ENCODE peak calls at places on chromosomes 1 and 21, in ten cellular contexts. H is progenitor cell of endocrine pancreas, C is endothelial cell, I is gastrocnemius medialis, Q is astrocyte of the cerebellum, A is neural crest cell, U is foreskin fibroblast, Z is coronary artery, X is B cell, L is AG04450. R is an unnamed sample.

GRCh38 chr1:243489164-243489527 is 233.3 kb downstream of the SDCCAG8 start:
- DNase-seq in Z (no peak), A (no peak), C (no peak), I (no peak), Q (no peak), H (no peak), L (no peak), X (no peak), U (no peak), R (no peak)

GRCh38 chr21:41634858-41635257 is 126.9 kb upstream of the TMPRSS2 start:
- DNase-seq in A (no peak), I (no peak), C (no peak), H (no peak), L (no peak), U (peak; percentile 82), X (no peak), Q (no peak), Z (no peak), R (no peak)

GRCh38 chr1:206501881-206502280 is 5.5 kb upstream of the RASSF5 start:
- DNase-seq in H (no peak), A (no peak), U (no peak), Z (no peak), Q (no peak), X (no peak), L (no peak), I (no peak), C (no peak), R (no peak)

GRCh38 chr1:214500349-214501055 is 50.9 kb downstream of the PTPN14 start:
- DNase-seq in C (no peak), Z (no peak), A (no peak), I (no peak), H (no peak), Q (no peak), X (no peak), U (peak; percentile 29), L (no peak), R (no peak)

GRCh38 chr1:54567961-54568360 is 19.9 kb downstream of the ACOT11 start:
- DNase-seq in Z (no peak), Q (no peak), C (no peak), U (peak; percentile 45), X (no peak), I (peak; percentile 80), A (no peak), H (no peak), L (no peak), R (no peak)

GRCh38 chr1:57848406-57848805 is 424.5 kb upstream of the DAB1 start:
- DNase-seq in L (no peak), X (no peak), I (no peak), H (no peak), A (no peak), C (no peak), U (peak; percentile 37), Z (no peak), Q (peak; percentile 59), R (no peak)

GRCh38 chr21:42118901-42119300 is 47.8 kb downstream of the UMODL1 start:
- DNase-seq in U (peak; percentile 16), L (no peak), I (no peak), C (no peak), Q (no peak), A (no peak), H (no peak), Z (no peak), X (no peak), R (peak; percentile 37)

GRCh38 chr1:116286541-116286971 is 86.5 kb upstream of the ATP1A1 start:
- DNase-seq in U (peak; percentile 74), C (no peak), L (no peak), Z (no peak), I (no peak), H (no peak), Q (peak; percentile 50), X (no peak), A (no peak), R (no peak)

GRCh38 chr1:2604156-2604853 is 17.7 kb downstream of the PRXL2B start:
- DNase-seq in A (no peak), Q (no peak), I (no peak), C (no peak), X (no peak), U (no peak), Z (peak; percentile 65), L (no peak), H (no peak), R (no peak)

GRCh38 chr1:2601721-2602303 is 15.2 kb downstream of the PRXL2B start:
- DNase-seq in L (no peak), Q (no peak), H (no peak), U (no peak), I (no peak), C (no peak), X (no peak), Z (no peak), A (no peak), R (no peak)

GRCh38 chr1:2602866-2603520 is 16.4 kb downstream of the PRXL2B start:
- DNase-seq in I (no peak), H (no peak), L (no peak), U (no peak), Q (no peak), Z (no peak), C (no peak), X (no peak), A (no peak), R (no peak)

GRCh38 chr1:2603521-2604155 is 17.1 kb downstream of the PRXL2B start:
- DNase-seq in Q (no peak), Z (no peak), X (no peak), L (no peak), H (no peak), A (no peak), C (no peak), I (no peak), U (no peak), R (no peak)

DNA sequence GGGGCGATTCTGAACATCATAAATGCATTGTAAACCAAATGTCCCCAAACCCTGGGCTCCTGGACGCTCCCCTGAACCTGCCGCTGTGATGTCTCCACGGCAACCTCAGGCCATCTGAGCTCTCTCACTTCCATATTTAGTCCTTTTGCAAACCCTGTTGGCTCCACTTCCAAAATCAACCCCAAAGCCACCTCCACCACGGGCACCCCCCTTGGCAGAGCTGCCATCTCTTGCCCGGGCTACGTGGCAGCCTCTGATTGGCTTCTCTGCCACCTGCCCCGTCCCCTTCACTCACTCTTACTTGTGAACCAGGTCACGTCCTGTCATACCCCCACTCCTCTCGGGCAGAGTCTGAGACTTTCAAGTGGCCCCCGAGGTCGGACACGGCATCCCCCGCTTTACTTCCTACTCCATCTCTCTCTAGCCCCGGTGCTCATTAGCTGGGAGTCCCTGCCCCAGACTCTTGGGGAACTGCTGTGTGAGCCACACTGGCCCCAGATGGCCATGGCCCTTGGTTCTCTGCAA is 15.8 kb downstream of the PRXL2B start:
- DNase-seq in Q (no peak), Z (no peak), I (no peak), A (no peak), U (no peak), L (no peak), X (no peak), H (no peak), C (no peak), R (no peak)
- TF ChIP-seq CTCF in Q (no peak), Z (no peak), I (no peak), A (no peak), U (no peak), L (no peak), X (no peak), H (no peak), C (no peak), R (no peak)

DNA sequence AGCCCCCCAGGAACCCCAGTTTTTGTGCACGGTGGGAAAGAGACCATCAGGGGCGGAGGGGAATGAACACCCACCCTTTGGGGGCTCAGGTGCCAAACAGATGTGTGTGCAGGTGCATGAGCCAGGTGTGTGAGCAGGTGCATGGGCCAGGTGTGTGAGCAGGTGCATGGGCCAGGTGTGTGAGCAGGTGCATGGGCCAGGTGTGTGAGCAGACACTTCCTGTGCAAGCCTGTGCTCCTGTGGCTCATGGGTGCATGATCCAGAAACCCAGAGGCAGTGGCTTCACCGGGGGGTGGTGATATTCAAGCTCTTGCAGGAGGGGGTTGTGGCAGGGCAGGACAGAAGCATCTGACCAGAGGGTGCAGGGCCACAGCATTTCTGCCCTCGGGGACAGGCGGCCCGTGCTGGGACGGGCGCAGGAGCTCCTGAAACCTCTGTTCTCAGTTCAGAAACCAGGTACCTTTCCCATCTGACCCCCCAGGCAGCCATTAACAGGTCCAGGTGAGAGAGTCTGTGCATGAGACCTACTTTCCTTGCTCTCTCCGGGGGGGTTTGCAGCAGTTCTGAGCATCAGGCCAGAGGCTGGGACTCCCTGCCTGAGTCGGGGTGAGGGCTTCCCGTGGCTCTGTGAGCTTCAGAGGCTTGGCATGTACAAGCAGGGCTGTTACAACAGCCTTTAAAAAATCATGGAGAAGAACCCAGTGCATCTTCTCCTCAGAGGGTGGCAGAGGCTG is 29.1 kb downstream of the COL18A1 start:
- DNase-seq in H (no peak), Q (no peak), I (no peak), C (no peak), X (no peak), A (no peak), L (no peak), U (no peak), Z (no peak), R (no peak)
- TF ChIP-seq CTCF in H (no peak), Q (no peak), I (no peak), C (no peak), X (no peak), A (no peak), L (no peak), U (no peak), Z (no peak), R (no peak)

GRCh38 chr1:24931481-24932221 is 1.6 kb upstream of the RUNX3 start:
- DNase-seq in X (no peak), U (no peak), Q (no peak), L (no peak), Z (no peak), I (no peak), H (no peak), C (no peak), A (no peak), R (no peak)

GRCh38 chr1:24929091-24929875 is 793 bp downstream of the RUNX3 start:
- DNase-seq in X (peak; percentile 65), C (peak; percentile 39), H (no peak), L (no peak), Z (no peak), A (no peak), Q (no peak), I (no peak), U (no peak), R (peak; percentile 71)

GRCh38 chr1:24930703-24931480 is 816 bp upstream of the RUNX3 start:
- DNase-seq in U (no peak), Z (no peak), H (no peak), Q (no peak), A (no peak), I (no peak), X (no peak), C (no peak), L (no peak), R (peak; percentile 58)

GRCh38 chr1:24928631-24929090 is 1.4 kb downstream of the RUNX3 start:
- DNase-seq in U (no peak), Z (no peak), C (peak; percentile 37), L (no peak), Q (no peak), H (no peak), I (no peak), A (no peak), X (peak; percentile 75), R (peak; percentile 67)

DNA sequence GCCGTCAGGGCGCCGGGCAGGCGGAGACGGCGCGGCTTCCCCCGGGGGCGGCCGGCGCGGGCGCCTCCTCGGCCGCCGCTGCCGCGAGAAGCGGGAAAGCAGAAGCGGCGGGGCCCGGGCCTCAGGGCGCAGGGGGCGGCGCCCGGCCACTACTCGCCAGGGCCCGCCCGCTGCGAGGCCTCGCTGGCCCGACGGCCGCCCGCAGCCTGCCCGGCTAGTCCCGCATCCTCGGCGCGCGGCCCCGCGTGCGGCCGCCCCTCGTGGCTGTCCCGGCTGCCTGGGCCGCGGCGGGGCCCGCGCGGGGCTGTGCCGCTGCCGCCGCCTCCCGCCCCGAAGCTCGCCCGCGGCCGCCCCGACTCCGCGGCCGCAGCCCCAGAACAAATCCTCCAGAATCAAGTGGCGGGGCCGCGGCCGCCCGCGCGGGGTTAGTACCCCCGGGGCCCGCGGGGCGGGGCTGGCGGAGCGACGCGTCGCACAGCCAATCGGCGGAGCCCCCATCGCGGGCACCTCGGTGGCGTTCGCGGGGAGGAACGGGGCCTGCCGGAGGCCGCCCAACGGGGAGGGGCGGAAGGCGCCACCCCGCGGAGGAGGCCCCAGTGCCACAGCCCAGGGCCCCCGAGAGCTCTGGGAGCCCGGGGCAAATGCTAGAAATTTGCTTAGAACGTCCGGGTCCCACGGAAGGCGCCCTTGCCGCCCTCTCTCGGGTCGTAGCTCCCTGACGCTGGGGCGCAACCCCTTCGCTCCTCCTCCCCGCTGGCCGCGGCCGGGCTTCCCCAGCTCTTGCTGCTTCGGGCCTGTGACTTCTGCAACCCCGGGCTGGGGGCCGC is at the start of gene RUNX3:
- DNase-seq in Z (no peak), X (peak; percentile 93), A (no peak), H (no peak), I (peak; percentile 22), C (no peak), Q (no peak), L (no peak), U (no peak), R (peak; percentile 92)
- TF ChIP-seq CTCF in Z (no peak), X (no peak), A (no peak), H (no peak), I (no peak), C (no peak), Q (no peak), L (no peak), U (no peak), R (no peak)

GRCh38 chr1:47225430-47226100 is 6.5 kb downstream of the TAL1 start:
- DNase-seq in Z (no peak), C (peak; percentile 57), U (no peak), L (no peak), I (no peak), H (no peak), X (peak; percentile 1), Q (no peak), A (no peak), R (no peak)
- TF ChIP-seq CTCF in Z (no peak), C (no peak), U (no peak), L (no peak), I (no peak), H (no peak), X (no peak), Q (no peak), A (no peak), R (no peak)

R was measured in activated CD8-positive, alpha-beta T cell treated with anti-CD3 and anti-CD28 coated beads for 36 hours.